ENCODE peak calls at places on chromosomes 1 and 21, in seven cellular contexts. C is DMS53; M is left cardiac atrium; J is stromal cell of bone marrow; K is activated naive CD4-positive, alpha-beta T cell; H is GM03348; N is Calu3. Q is an unnamed sample.

GRCh38 chr1:188129856-188130838 is 1301.4 kb downstream of the PLA2G4A start:
- DNase-seq in M (no peak), N (no peak), C (no peak), J (no peak), K (no peak), H (no peak), Q (no peak)

GRCh38 chr1:55813619-55814018 is 598.5 kb upstream of the USP24 start:
- DNase-seq in N (no peak), K (no peak), C (peak; percentile 92), J (peak; percentile 78), M (peak; percentile 63), H (peak; percentile 61), Q (peak; percentile 16)

GRCh38 chr1:29197590-29197924 is 15.9 kb upstream of the SRSF4 start:
- DNase-seq in H (peak; percentile 28), C (peak; percentile 76), K (peak; percentile 5), M (no peak), J (no peak), N (peak; percentile 42), Q (peak; percentile 36)

GRCh38 chr1:67285780-67286488 is 21.7 kb upstream of the IL12RB2 start:
- DNase-seq in C (no peak), N (no peak), J (no peak), K (no peak), M (no peak), H (no peak), Q (no peak)

GRCh38 chr1:75328691-75329090 is 194.5 kb downstream of the LHX8 start:
- DNase-seq in M (no peak), C (no peak), K (no peak), H (no peak), N (no peak), J (no peak), Q (no peak)

GRCh38 chr21:33894736-33895288 is 20.8 kb downstream of the ATP5PO start:
- DNase-seq in M (peak; percentile 84), K (peak; percentile 67), N (peak; percentile 71), C (peak; percentile 89), H (peak; percentile 91), J (peak; percentile 75), Q (peak; percentile 84)

GRCh38 chr1:28737245-28738137 is 751 bp downstream of the YTHDF2 start:
- DNase-seq in J (no peak), M (peak; percentile 38), N (peak; percentile 45), H (peak; percentile 68), K (peak; percentile 43), C (peak; percentile 85), Q (peak; percentile 28)

GRCh38 chr1:91883470-91883869 is 2.5 kb downstream of the TGFBR3 start:
- DNase-seq in C (peak; percentile 60), K (no peak), N (no peak), J (no peak), H (peak; percentile 63), M (no peak), Q (peak; percentile 27)

GRCh38 chr1:68473060-68473459 is 23.3 kb upstream of the RPE65 start:
- DNase-seq in K (no peak), N (no peak), H (no peak), C (no peak), M (no peak), J (no peak), Q (no peak)

GRCh38 chr1:222813866-222814535 is 838 bp upstream of the DISP1 start:
- DNase-seq in N (no peak), H (no peak), K (no peak), C (no peak), J (no peak), M (no peak), Q (peak; percentile 5)

GRCh38 chr21:38229260-38229877 is 27.4 kb upstream of the KCNJ15 start:
- DNase-seq in M (no peak), J (no peak), N (no peak), C (peak; percentile 20), K (no peak), H (no peak), Q (no peak)

GRCh38 chr1:33424610-33425009 is 6.3 kb downstream of the PHC2 start:
- DNase-seq in K (no peak), J (no peak), N (no peak), H (peak; percentile 31), C (no peak), M (no peak), Q (no peak)

GRCh38 chr1:77833521-77834100 is 54.2 kb downstream of the MIGA1 start:
- DNase-seq in J (no peak), C (no peak), N (no peak), M (no peak), H (no peak), K (no peak), Q (no peak)

GRCh38 chr1:67239738-67240137 is 67.9 kb upstream of the IL12RB2 start:
- DNase-seq in J (no peak), K (no peak), H (no peak), N (no peak), C (no peak), M (no peak), Q (no peak)

Q was measured in cerebellar cortex.